ENCODE peak calls at places on chromosomes 4 and X, in ten cellular contexts. One of them, this sample, is unnamed.

GRCh38 chrX:1140236-1140681 is 72.2 kb downstream of the CRLF2 start:
- DNase-seq in activated T-helper 2 cell treated with anti-CD3 and anti-CD28 coated beads, Interferon-gamma antibody, Interleukin-2, Interleukin-4, amounts not matched to agents 10 μg/mL and 5 μg/mL and 100 μg/mL, durations not matched to agents 14 hours and 24 hours and 36 hours: no peak
- DNase-seq in cardiac muscle cell: no peak
- DNase-seq in AG08395: no peak
- DNase-seq in adrenal gland: peak
- DNase-seq in neural crest cell: no peak
- DNase-seq in ELR: no peak
- DNase-seq in fibroblast of mammary gland: no peak
- DNase-seq in NCI-H2107: no peak
- DNase-seq in NCI-H524 treated with DMSO at 0.1 percent for 48 hours: no peak
- DNase-seq in this sample: no peak

GRCh38 chr4:146110847-146111485 is 64.6 kb upstream of the LSM6 start:
- DNase-seq in activated T-helper 2 cell treated with anti-CD3 and anti-CD28 coated beads, Interferon-gamma antibody, Interleukin-2, Interleukin-4, amounts not matched to agents 10 μg/mL and 5 μg/mL and 100 μg/mL, durations not matched to agents 14 hours and 24 hours and 36 hours: no peak
- DNase-seq in cardiac muscle cell: no peak
- DNase-seq in AG08395: no peak
- DNase-seq in adrenal gland: no peak
- DNase-seq in neural crest cell: no peak
- DNase-seq in ELR: no peak
- DNase-seq in fibroblast of mammary gland: no peak
- DNase-seq in NCI-H2107: no peak
- DNase-seq in NCI-H524 treated with DMSO at 0.1 percent for 48 hours: no peak
- DNase-seq in this sample: no peak

GRCh38 chr4:7624361-7624760 is 189.6 kb upstream of the PSAPL1 start:
- DNase-seq in activated T-helper 2 cell treated with anti-CD3 and anti-CD28 coated beads, Interferon-gamma antibody, Interleukin-2, Interleukin-4, amounts not matched to agents 10 μg/mL and 5 μg/mL and 100 μg/mL, durations not matched to agents 14 hours and 24 hours and 36 hours: no peak
- DNase-seq in cardiac muscle cell: no peak
- DNase-seq in AG08395: no peak
- DNase-seq in adrenal gland: no peak
- DNase-seq in neural crest cell: no peak
- DNase-seq in ELR: no peak
- DNase-seq in fibroblast of mammary gland: no peak
- DNase-seq in NCI-H2107: no peak
- DNase-seq in NCI-H524 treated with DMSO at 0.1 percent for 48 hours: no peak
- DNase-seq in this sample: no peak

GRCh38 chrX:38985375-38985774 is 184.1 kb downstream of the MID1IP1 start:
- DNase-seq in activated T-helper 2 cell treated with anti-CD3 and anti-CD28 coated beads, Interferon-gamma antibody, Interleukin-2, Interleukin-4, amounts not matched to agents 10 μg/mL and 5 μg/mL and 100 μg/mL, durations not matched to agents 14 hours and 24 hours and 36 hours: no peak
- DNase-seq in cardiac muscle cell: peak
- DNase-seq in AG08395: peak
- DNase-seq in adrenal gland: no peak
- DNase-seq in neural crest cell: no peak
- DNase-seq in ELR: peak
- DNase-seq in fibroblast of mammary gland: peak
- DNase-seq in NCI-H2107: no peak
- DNase-seq in NCI-H524 treated with DMSO at 0.1 percent for 48 hours: no peak
- DNase-seq in this sample: peak

GRCh38 chrX:98405376-98405775 is 1521.7 kb downstream of the RPA4 start:
- DNase-seq in activated T-helper 2 cell treated with anti-CD3 and anti-CD28 coated beads, Interferon-gamma antibody, Interleukin-2, Interleukin-4, amounts not matched to agents 10 μg/mL and 5 μg/mL and 100 μg/mL, durations not matched to agents 14 hours and 24 hours and 36 hours: no peak
- DNase-seq in cardiac muscle cell: no peak
- DNase-seq in AG08395: no peak
- DNase-seq in adrenal gland: no peak
- DNase-seq in neural crest cell: no peak
- DNase-seq in ELR: no peak
- DNase-seq in fibroblast of mammary gland: no peak
- DNase-seq in NCI-H2107: no peak
- DNase-seq in NCI-H524 treated with DMSO at 0.1 percent for 48 hours: no peak
- DNase-seq in this sample: no peak

GRCh38 chr4:176277162-176277904 is 8.3 kb upstream of the ASB5 start:
- DNase-seq in activated T-helper 2 cell treated with anti-CD3 and anti-CD28 coated beads, Interferon-gamma antibody, Interleukin-2, Interleukin-4, amounts not matched to agents 10 μg/mL and 5 μg/mL and 100 μg/mL, durations not matched to agents 14 hours and 24 hours and 36 hours: no peak
- DNase-seq in cardiac muscle cell: peak
- DNase-seq in AG08395: peak
- DNase-seq in adrenal gland: peak
- DNase-seq in neural crest cell: peak
- DNase-seq in ELR: peak
- DNase-seq in fibroblast of mammary gland: peak
- DNase-seq in NCI-H2107: peak
- DNase-seq in NCI-H524 treated with DMSO at 0.1 percent for 48 hours: peak
- DNase-seq in this sample: peak

GRCh38 chr4:30719363-30720020 is 677 bp upstream of the PCDH7 start:
- DNase-seq in activated T-helper 2 cell treated with anti-CD3 and anti-CD28 coated beads, Interferon-gamma antibody, Interleukin-2, Interleukin-4, amounts not matched to agents 10 μg/mL and 5 μg/mL and 100 μg/mL, durations not matched to agents 14 hours and 24 hours and 36 hours: no peak
- DNase-seq in cardiac muscle cell: peak
- DNase-seq in AG08395: peak
- DNase-seq in adrenal gland: peak
- DNase-seq in neural crest cell: peak
- DNase-seq in ELR: peak
- DNase-seq in fibroblast of mammary gland: peak
- DNase-seq in NCI-H2107: no peak
- DNase-seq in NCI-H524 treated with DMSO at 0.1 percent for 48 hours: no peak
- DNase-seq in this sample: peak

GRCh38 chr4:39024311-39024865 is 7.8 kb downstream of the TMEM156 start:
- DNase-seq in activated T-helper 2 cell treated with anti-CD3 and anti-CD28 coated beads, Interferon-gamma antibody, Interleukin-2, Interleukin-4, amounts not matched to agents 10 μg/mL and 5 μg/mL and 100 μg/mL, durations not matched to agents 14 hours and 24 hours and 36 hours: no peak
- DNase-seq in cardiac muscle cell: no peak
- DNase-seq in AG08395: no peak
- DNase-seq in adrenal gland: no peak
- DNase-seq in neural crest cell: no peak
- DNase-seq in ELR: no peak
- DNase-seq in fibroblast of mammary gland: no peak
- DNase-seq in NCI-H2107: no peak
- DNase-seq in NCI-H524 treated with DMSO at 0.1 percent for 48 hours: no peak
- DNase-seq in this sample: no peak

GRCh38 chr4:99054428-99054994 is 34.1 kb downstream of the ADH5 start:
- DNase-seq in activated T-helper 2 cell treated with anti-CD3 and anti-CD28 coated beads, Interferon-gamma antibody, Interleukin-2, Interleukin-4, amounts not matched to agents 10 μg/mL and 5 μg/mL and 100 μg/mL, durations not matched to agents 14 hours and 24 hours and 36 hours: no peak
- DNase-seq in cardiac muscle cell: no peak
- DNase-seq in AG08395: no peak
- DNase-seq in adrenal gland: no peak
- DNase-seq in neural crest cell: no peak
- DNase-seq in ELR: no peak
- DNase-seq in fibroblast of mammary gland: no peak
- DNase-seq in NCI-H2107: no peak
- DNase-seq in NCI-H524 treated with DMSO at 0.1 percent for 48 hours: no peak
- DNase-seq in this sample: no peak

This sample was measured in NCI-H748 treated with DMSO at 0.1 percent for 48 hours.